ENCODE peak calls at places on chromosomes 5 and 9, in nine cellular contexts. One of them, this sample, is unnamed.

GRCh38 chr5:42994285-42995151 is 45.6 kb downstream of the ANXA2R start:
- DNase-seq in testis: peak; percentile 93
- DNase-seq in sigmoid colon: peak; percentile 90
- DNase-seq in uterus: peak; percentile 86
- DNase-seq in breast epithelium: no peak
- DNase-seq in K562: peak; percentile 59
- DNase-seq in lower leg skin: peak; percentile 87
- DNase-seq in A549: peak; percentile 94
- DNase-seq in gastrocnemius medialis: peak; percentile 85
- DNase-seq in this sample: no peak

GRCh38 chr9:71937898-71938297 is 26.5 kb downstream of the C9orf85 start:
- DNase-seq in testis: no peak
- DNase-seq in sigmoid colon: no peak
- DNase-seq in uterus: no peak
- DNase-seq in breast epithelium: no peak
- DNase-seq in K562: no peak
- DNase-seq in lower leg skin: no peak
- DNase-seq in A549: no peak
- DNase-seq in gastrocnemius medialis: no peak
- DNase-seq in this sample: no peak

GRCh38 chr5:162068412-162068811 is 839 bp downstream of the GABRG2 start:
- DNase-seq in testis: peak; percentile 64
- DNase-seq in sigmoid colon: no peak
- DNase-seq in uterus: no peak
- DNase-seq in breast epithelium: peak; percentile 50
- DNase-seq in K562: no peak
- DNase-seq in lower leg skin: no peak
- DNase-seq in A549: peak; percentile 14
- DNase-seq in gastrocnemius medialis: no peak
- DNase-seq in this sample: peak; percentile 13

GRCh38 chr9:93071464-93071863 is 13.0 kb downstream of the SUSD3 start:
- DNase-seq in testis: peak; percentile 59
- DNase-seq in sigmoid colon: no peak
- DNase-seq in uterus: peak; percentile 66
- DNase-seq in breast epithelium: no peak
- DNase-seq in K562: peak; percentile 96
- DNase-seq in lower leg skin: no peak
- DNase-seq in A549: peak; percentile 57
- DNase-seq in gastrocnemius medialis: peak; percentile 30
- DNase-seq in this sample: peak; percentile 47

GRCh38 chr9:15746905-15747304 is 194.1 kb downstream of the CCDC171 start:
- DNase-seq in testis: no peak
- DNase-seq in sigmoid colon: no peak
- DNase-seq in uterus: no peak
- DNase-seq in breast epithelium: no peak
- DNase-seq in K562: no peak
- DNase-seq in lower leg skin: no peak
- DNase-seq in A549: no peak
- DNase-seq in gastrocnemius medialis: no peak
- DNase-seq in this sample: no peak

GRCh38 chr5:92758552-92758951 is 822.5 kb downstream of the NR2F1-AS1 start:
- DNase-seq in testis: no peak
- DNase-seq in sigmoid colon: no peak
- DNase-seq in uterus: no peak
- DNase-seq in breast epithelium: no peak
- DNase-seq in K562: no peak
- DNase-seq in lower leg skin: no peak
- DNase-seq in A549: no peak
- DNase-seq in gastrocnemius medialis: no peak
- DNase-seq in this sample: peak; percentile 7

GRCh38 chr9:83920469-83920941 is 727 bp downstream of the KIF27 start:
- DNase-seq in testis: peak; percentile 79
- DNase-seq in sigmoid colon: peak; percentile 74
- DNase-seq in uterus: peak; percentile 58
- DNase-seq in breast epithelium: peak; percentile 69
- DNase-seq in K562: peak; percentile 30
- DNase-seq in lower leg skin: no peak
- DNase-seq in A549: no peak
- DNase-seq in gastrocnemius medialis: no peak
- DNase-seq in this sample: no peak

GRCh38 chr9:82445556-82445955 is 457.0 kb downstream of the SPATA31D1 start:
- DNase-seq in testis: no peak
- DNase-seq in sigmoid colon: no peak
- DNase-seq in uterus: no peak
- DNase-seq in breast epithelium: no peak
- DNase-seq in K562: no peak
- DNase-seq in lower leg skin: no peak
- DNase-seq in A549: no peak
- DNase-seq in gastrocnemius medialis: no peak
- DNase-seq in this sample: no peak

GRCh38 chr5:7642029-7642428 is 208.9 kb downstream of the CFAP90 start:
- DNase-seq in testis: no peak
- DNase-seq in sigmoid colon: no peak
- DNase-seq in uterus: no peak
- DNase-seq in breast epithelium: no peak
- DNase-seq in K562: no peak
- DNase-seq in lower leg skin: no peak
- DNase-seq in A549: no peak
- DNase-seq in gastrocnemius medialis: no peak
- DNase-seq in this sample: no peak

GRCh38 chr9:136328011-136328621 is 777 bp downstream of the GPSM1 start:
- DNase-seq in testis: no peak
- DNase-seq in sigmoid colon: no peak
- DNase-seq in uterus: no peak
- DNase-seq in breast epithelium: no peak
- DNase-seq in K562: no peak
- DNase-seq in lower leg skin: no peak
- DNase-seq in A549: no peak
- DNase-seq in gastrocnemius medialis: no peak
- DNase-seq in this sample: no peak

GRCh38 chr5:172414618-172415599 is 39.4 kb downstream of the SH3PXD2B start:
- DNase-seq in testis: peak; percentile 86
- DNase-seq in sigmoid colon: peak; percentile 96
- DNase-seq in uterus: peak; percentile 85
- DNase-seq in breast epithelium: no peak
- DNase-seq in K562: no peak
- DNase-seq in lower leg skin: no peak
- DNase-seq in A549: no peak
- DNase-seq in gastrocnemius medialis: peak; percentile 63
- DNase-seq in this sample: peak; percentile 30

GRCh38 chr5:145554399-145554798 is 280.7 kb downstream of the PRELID2 start:
- DNase-seq in testis: no peak
- DNase-seq in sigmoid colon: no peak
- DNase-seq in uterus: no peak
- DNase-seq in breast epithelium: no peak
- DNase-seq in K562: no peak
- DNase-seq in lower leg skin: no peak
- DNase-seq in A549: no peak
- DNase-seq in gastrocnemius medialis: no peak
- DNase-seq in this sample: peak; percentile 30

GRCh38 chr9:99118782-99119466 is 14.0 kb downstream of the TGFBR1 start:
- DNase-seq in testis: no peak
- DNase-seq in sigmoid colon: no peak
- DNase-seq in uterus: no peak
- DNase-seq in breast epithelium: no peak
- DNase-seq in K562: no peak
- DNase-seq in lower leg skin: no peak
- DNase-seq in A549: no peak
- DNase-seq in gastrocnemius medialis: no peak
- DNase-seq in this sample: no peak

GRCh38 chr5:178368278-178368677 is 135.7 kb upstream of the PHYKPL start:
- DNase-seq in testis: no peak
- DNase-seq in sigmoid colon: no peak
- DNase-seq in uterus: no peak
- DNase-seq in breast epithelium: no peak
- DNase-seq in K562: no peak
- DNase-seq in lower leg skin: no peak
- DNase-seq in A549: no peak
- DNase-seq in gastrocnemius medialis: no peak
- DNase-seq in this sample: no peak

GRCh38 chr5:180313677-180314076 is 21.8 kb upstream of the MAPK9 start:
- DNase-seq in testis: peak; percentile 60
- DNase-seq in sigmoid colon: no peak
- DNase-seq in uterus: no peak
- DNase-seq in breast epithelium: no peak
- DNase-seq in K562: peak; percentile 61
- DNase-seq in lower leg skin: no peak
- DNase-seq in A549: no peak
- DNase-seq in gastrocnemius medialis: no peak
- DNase-seq in this sample: no peak
- TF ChIP-seq POLR2A in testis: no peak
- TF ChIP-seq POLR2A in sigmoid colon: no peak
- TF ChIP-seq POLR2A in uterus: no peak
- TF ChIP-seq POLR2A in breast epithelium: no peak
- TF ChIP-seq POLR2A in K562: no peak
- TF ChIP-seq POLR2A in lower leg skin: no peak
- TF ChIP-seq POLR2A in A549: no peak
- TF ChIP-seq POLR2A in gastrocnemius medialis: no peak
- TF ChIP-seq POLR2A in this sample: no peak

DNA sequence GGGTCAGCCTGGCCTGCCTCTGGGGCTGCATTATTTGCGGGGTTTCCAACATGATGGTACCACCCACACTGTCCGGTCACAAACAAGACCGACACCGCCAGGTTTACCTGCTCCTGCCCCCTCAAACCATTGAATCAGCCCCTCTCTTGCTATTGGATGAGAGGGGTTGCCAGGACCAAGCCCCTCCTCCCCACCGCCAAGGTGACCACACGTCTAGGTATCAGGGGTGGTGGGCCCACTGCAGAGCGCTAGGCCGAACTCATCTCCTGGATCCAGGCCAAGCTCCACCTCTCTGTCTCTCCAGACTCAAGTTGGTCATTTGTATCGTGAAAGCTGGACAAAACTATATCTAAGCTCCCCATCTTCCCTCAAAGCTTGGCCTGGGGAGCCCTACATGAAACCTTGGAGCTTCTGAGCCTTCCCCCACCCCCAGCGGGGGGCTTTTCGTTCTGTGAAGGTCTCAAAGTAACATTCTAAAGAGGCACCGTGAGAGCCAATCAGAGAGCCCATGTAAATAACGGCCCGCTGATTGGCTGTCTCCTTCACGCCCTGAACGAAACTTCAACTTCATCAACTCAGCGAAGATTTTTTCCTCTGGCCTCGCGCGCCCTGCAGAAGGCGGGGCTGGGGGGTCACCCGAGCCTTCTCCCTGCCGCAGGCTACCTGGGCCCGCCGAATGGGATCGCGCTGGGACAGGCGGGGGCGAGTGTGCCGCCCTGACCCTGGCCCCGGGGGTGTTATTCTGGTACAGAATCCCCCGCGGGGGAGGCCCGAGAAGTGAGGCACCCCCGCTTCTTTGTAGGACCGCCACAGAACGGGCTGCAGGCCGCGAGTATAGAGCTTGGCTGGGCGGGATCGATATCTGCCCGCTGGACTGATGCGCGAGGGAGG is 49.6 kb upstream of the PSD2 start:
- DNase-seq in testis: peak; percentile 87
- DNase-seq in sigmoid colon: peak; percentile 87
- DNase-seq in uterus: peak; percentile 66
- DNase-seq in breast epithelium: peak; percentile 64
- DNase-seq in K562: peak; percentile 95
- DNase-seq in lower leg skin: peak; percentile 62
- DNase-seq in A549: peak; percentile 77
- DNase-seq in gastrocnemius medialis: peak; percentile 79
- DNase-seq in this sample: no peak
- TF ChIP-seq POLR2A in testis: no peak
- TF ChIP-seq POLR2A in sigmoid colon: no peak
- TF ChIP-seq POLR2A in uterus: no peak
- TF ChIP-seq POLR2A in breast epithelium: no peak
- TF ChIP-seq POLR2A in K562: no peak
- TF ChIP-seq POLR2A in lower leg skin: no peak
- TF ChIP-seq POLR2A in A549: no peak
- TF ChIP-seq POLR2A in gastrocnemius medialis: no peak
- TF ChIP-seq POLR2A in this sample: no peak

GRCh38 chr9:70404261-70404660 is 10.2 kb downstream of the KLF9 start:
- DNase-seq in testis: no peak
- DNase-seq in sigmoid colon: peak; percentile 49
- DNase-seq in uterus: peak; percentile 10
- DNase-seq in breast epithelium: no peak
- DNase-seq in K562: no peak
- DNase-seq in lower leg skin: no peak
- DNase-seq in A549: no peak
- DNase-seq in gastrocnemius medialis: no peak
- DNase-seq in this sample: no peak
- TF ChIP-seq POLR2A in testis: no peak
- TF ChIP-seq POLR2A in sigmoid colon: no peak
- TF ChIP-seq POLR2A in uterus: no peak
- TF ChIP-seq POLR2A in breast epithelium: no peak
- TF ChIP-seq POLR2A in K562: no peak
- TF ChIP-seq POLR2A in lower leg skin: no peak
- TF ChIP-seq POLR2A in A549: no peak
- TF ChIP-seq POLR2A in gastrocnemius medialis: no peak
- TF ChIP-seq POLR2A in this sample: no peak

DNA sequence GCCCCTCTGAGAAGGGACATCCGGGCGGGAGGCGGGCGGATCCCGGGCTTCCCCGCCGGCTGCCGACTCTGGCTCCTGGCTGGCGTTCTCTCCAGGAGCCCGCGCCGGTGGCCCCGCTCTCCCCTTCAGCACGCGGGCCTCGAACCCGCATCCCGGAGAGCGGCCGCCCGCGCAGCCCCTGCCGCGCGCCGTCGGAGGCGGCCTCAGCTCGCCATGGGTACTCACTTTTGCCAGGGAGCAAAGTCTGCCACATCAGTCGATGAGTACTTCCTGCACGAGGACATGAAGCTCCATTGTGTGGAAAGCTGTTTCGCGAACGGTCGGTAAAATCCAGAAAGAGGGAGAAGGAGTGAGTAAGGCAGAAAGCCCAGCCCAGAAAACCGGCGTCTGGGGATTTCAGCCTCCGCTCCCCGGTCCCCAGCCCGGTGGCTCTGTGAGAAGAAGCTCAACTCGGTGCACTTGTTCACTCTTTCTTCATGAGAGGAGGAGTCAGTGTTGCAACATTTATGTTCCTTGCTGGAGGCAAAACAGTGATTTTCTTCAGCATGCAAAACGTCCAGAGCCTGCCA is at the start of gene PRLR:
- DNase-seq in testis: peak; percentile 42
- DNase-seq in sigmoid colon: peak; percentile 78
- DNase-seq in uterus: peak; percentile 70
- DNase-seq in breast epithelium: peak; percentile 69
- DNase-seq in K562: no peak
- DNase-seq in lower leg skin: peak; percentile 70
- DNase-seq in A549: peak; percentile 12
- DNase-seq in gastrocnemius medialis: peak; percentile 43
- DNase-seq in this sample: no peak
- TF ChIP-seq POLR2A in testis: no peak
- TF ChIP-seq POLR2A in sigmoid colon: no peak
- TF ChIP-seq POLR2A in uterus: peak; percentile 29
- TF ChIP-seq POLR2A in breast epithelium: peak; percentile 21
- TF ChIP-seq POLR2A in K562: no peak
- TF ChIP-seq POLR2A in lower leg skin: no peak
- TF ChIP-seq POLR2A in A549: no peak
- TF ChIP-seq POLR2A in gastrocnemius medialis: no peak
- TF ChIP-seq POLR2A in this sample: no peak

This sample was measured in H54.